ENCODE peak calls at places on chromosomes 16 and 17, in eight cellular contexts. D is AG04450, C is dorsolateral prefrontal cortex, O is right atrium auricular region, R is thoracic aorta, J is right lobe of liver, H is endodermal cell, F is IMR-90. E is an unnamed sample.

GRCh38 chr16:30561212-30561816 is 3.1 kb upstream of the ZNF764 start:
- DNase-seq in O (no peak), F (no peak), C (peak), J (peak), D (no peak), H (peak), R (no peak), E (no peak)

GRCh38 chr16:29877266-29877961 is 14.4 kb upstream of the CDIPT start:
- DNase-seq in J (no peak), C (peak), H (peak), O (no peak), R (no peak), D (no peak), F (peak), E (no peak)

GRCh38 chr16:84985079-84986065 is 26.0 kb downstream of the ZDHHC7 start:
- DNase-seq in H (no peak), C (no peak), F (peak), J (no peak), R (no peak), O (no peak), D (peak), E (no peak)

GRCh38 chr17:40629850-40630249 is 17.8 kb downstream of the SMARCE1 start:
- DNase-seq in D (no peak), F (no peak), H (no peak), J (no peak), R (no peak), O (no peak), C (no peak), E (no peak)

GRCh38 chr16:66116163-66116792 is 250.2 kb upstream of the CDH5 start:
- DNase-seq in O (no peak), D (no peak), R (no peak), H (no peak), F (peak), C (no peak), J (no peak), E (no peak)

GRCh38 chr16:2428051-2428786 is 1.0 kb upstream of the CCNF start:
- DNase-seq in D (no peak), H (peak), R (no peak), C (no peak), J (no peak), F (no peak), O (no peak), E (no peak)

GRCh38 chr16:25679468-25680010 is 12.2 kb upstream of the HS3ST4 start:
- DNase-seq in D (no peak), H (no peak), F (no peak), R (no peak), J (no peak), C (no peak), O (no peak), E (no peak)

GRCh38 chr16:48892884-48893283 is 282.9 kb upstream of the N4BP1 start:
- DNase-seq in R (no peak), J (no peak), F (no peak), D (no peak), O (no peak), C (no peak), H (no peak), E (no peak)

GRCh38 chr17:82031885-82032627 is 578 bp downstream of the RAC3 start:
- DNase-seq in H (peak), D (no peak), J (peak), C (no peak), R (no peak), F (no peak), O (no peak), E (no peak)

GRCh38 chr16:52906271-52906670 is 146.4 kb downstream of the CHD9NB start:
- DNase-seq in H (no peak), J (no peak), C (no peak), O (no peak), R (no peak), F (no peak), D (no peak), E (no peak)

GRCh38 chr16:17369441-17369951 is 101.3 kb downstream of the XYLT1 start:
- DNase-seq in D (no peak), O (no peak), J (peak), R (no peak), C (no peak), F (no peak), H (no peak), E (peak)

GRCh38 chr17:34095101-34095500 is 160.0 kb upstream of the CCL2 start:
- DNase-seq in R (no peak), D (no peak), O (no peak), F (no peak), H (peak), C (peak), J (no peak), E (no peak)

GRCh38 chr17:34099859-34100258 is 155.2 kb upstream of the CCL2 start:
- DNase-seq in C (no peak), R (no peak), O (no peak), H (peak), J (no peak), F (no peak), D (no peak), E (no peak)

GRCh38 chr17:34098712-34099111 is 156.4 kb upstream of the CCL2 start:
- DNase-seq in C (no peak), O (no peak), H (peak), F (no peak), J (no peak), D (no peak), R (no peak), E (peak)
- H3K27ac ChIP-seq in C (no peak), O (no peak), H (no peak), F (no peak), J (no peak), D (no peak), R (no peak), E (no peak)

GRCh38 chr17:28910534-28910933 is 7.7 kb upstream of the DHRS13 start:
- DNase-seq in D (no peak), F (no peak), H (no peak), O (no peak), R (no peak), C (no peak), J (no peak), E (no peak)

GRCh38 chr17:28906276-28907051 is 3.6 kb upstream of the DHRS13 start:
- DNase-seq in O (no peak), F (no peak), D (no peak), R (no peak), H (no peak), C (no peak), J (no peak), E (no peak)

GRCh38 chr17:28907052-28907438 is 4.2 kb upstream of the DHRS13 start:
- DNase-seq in C (no peak), D (no peak), H (no peak), F (no peak), O (no peak), R (no peak), J (no peak), E (no peak)

GRCh38 chr17:28907709-28908475 is 5.0 kb upstream of the DHRS13 start:
- DNase-seq in C (no peak), O (no peak), F (peak), D (no peak), R (no peak), H (no peak), J (no peak), E (no peak)

GRCh38 chr17:28908640-28909098 is 5.8 kb upstream of the DHRS13 start:
- DNase-seq in R (no peak), H (no peak), C (no peak), F (peak), J (no peak), D (peak), O (peak), E (no peak)
- H3K27ac ChIP-seq in R (peak), H (no peak), C (peak), F (peak), J (peak), D (peak), O (peak), E (peak)

DNA sequence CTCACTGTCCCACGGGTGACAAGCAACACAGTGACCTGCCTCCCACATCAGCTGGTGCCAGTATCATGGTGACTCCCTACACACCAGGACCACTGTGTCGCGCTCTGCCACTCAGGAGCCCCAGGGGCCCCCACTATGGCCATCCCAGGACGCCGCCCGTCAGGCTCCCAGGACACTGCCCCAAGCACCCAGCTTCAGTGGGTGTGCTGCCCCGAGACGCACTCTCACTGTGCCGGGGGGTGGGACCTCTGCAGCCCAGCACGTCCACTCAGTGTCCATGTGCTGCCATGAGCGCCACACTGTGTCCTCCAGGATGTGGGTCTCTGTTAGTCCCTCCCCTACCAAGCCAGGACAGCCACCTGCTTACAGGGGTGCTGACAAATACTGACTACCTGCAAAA is 120.5 kb downstream of the ZNF778 start:
- DNase-seq in J (no peak), C (no peak), R (no peak), O (no peak), D (no peak), H (no peak), F (no peak), E (no peak)
- H3K27ac ChIP-seq in J (no peak), C (no peak), R (no peak), O (no peak), D (no peak), H (no peak), F (no peak), E (no peak)

GRCh38 chr17:47914296-47914948 is 18.4 kb downstream of the SP2 start:
- DNase-seq in R (no peak), J (no peak), O (no peak), H (no peak), C (no peak), D (no peak), F (no peak), E (no peak)
- H3K27ac ChIP-seq in R (no peak), J (no peak), O (peak), H (no peak), C (no peak), D (no peak), F (no peak), E (no peak)